ENCODE peak calls at places on chromosomes 7 and 10, in seven cellular contexts. F is left ventricle myocardium inferior, C is Calu3, A is heart right ventricle, R is tibial artery, W is astrocyte of the spinal cord, G is H9. I is an unnamed sample.

GRCh38 chr7:22842383-22842903 is 19.8 kb upstream of the TOMM7 start:
- DNase-seq in F (no peak), C (no peak), A (no peak), R (no peak), W (no peak), G (no peak), I (no peak)

GRCh38 chr7:116380030-116380429 is 119.5 kb upstream of the CAV2 start:
- DNase-seq in F (no peak), C (no peak), A (no peak), R (no peak), W (no peak), G (no peak), I (no peak)

GRCh38 chr10:42871823-42872222 is 89.2 kb downstream of the BMS1 start:
- DNase-seq in F (no peak), C (no peak), A (no peak), R (no peak), W (no peak), G (no peak), I (no peak)

GRCh38 chr7:128939861-128940410 is 2.2 kb downstream of the IRF5 start:
- DNase-seq in F (no peak), C (no peak), A (no peak), R (no peak), W (no peak), G (no peak), I (no peak)

GRCh38 chr10:93600861-93601773 is at the start of gene RBP4:
- DNase-seq in F (no peak), C (peak; percentile 35), A (no peak), R (no peak), W (peak; percentile 28), G (peak; percentile 33), I (peak; percentile 27)

GRCh38 chr10:52486840-52487611 is 172.9 kb downstream of the DKK1 start:
- DNase-seq in F (no peak), C (no peak), A (no peak), R (no peak), W (peak; percentile 85), G (no peak), I (peak; percentile 66)

GRCh38 chr10:10233256-10233655 is 784.4 kb upstream of the CELF2 start:
- DNase-seq in F (no peak), C (no peak), A (no peak), R (no peak), W (no peak), G (no peak), I (peak; percentile 6)

GRCh38 chr10:124864421-124865193 is 63.0 kb downstream of the ABRAXAS2 start:
- DNase-seq in F (peak; percentile 86), C (peak; percentile 85), A (peak; percentile 83), R (no peak), W (no peak), G (no peak), I (peak; percentile 53)

GRCh38 chr10:47381427-47382379 is 2.4 kb downstream of the ZNF488 start:
- DNase-seq in F (no peak), C (no peak), A (no peak), R (no peak), W (no peak), G (peak; percentile 20), I (no peak)

GRCh38 chr10:112804036-112804435 is 146.0 kb upstream of the TCF7L2 start:
- DNase-seq in F (no peak), C (peak; percentile 30), A (no peak), R (no peak), W (no peak), G (peak; percentile 39), I (no peak)

GRCh38 chr7:55887786-55888185 is 530 bp downstream of the ZNF713 start:
- DNase-seq in F (no peak), C (peak; percentile 20), A (no peak), R (no peak), W (peak; percentile 5), G (no peak), I (no peak)

GRCh38 chr10:48557511-48558123 is 47.3 kb downstream of the ARHGAP22 start:
- DNase-seq in F (no peak), C (no peak), A (no peak), R (no peak), W (no peak), G (no peak), I (no peak)

GRCh38 chr7:45416846-45417245 is 157.3 kb upstream of the ADCY1 start:
- DNase-seq in F (no peak), C (no peak), A (no peak), R (no peak), W (no peak), G (no peak), I (no peak)

GRCh38 chr10:100890696-100891271 is 22.0 kb upstream of the SLF2 start:
- DNase-seq in F (no peak), C (peak; percentile 11), A (no peak), R (no peak), W (peak; percentile 98), G (no peak), I (peak; percentile 89)

GRCh38 chr10:79941146-79941545 is 7.8 kb downstream of the SFTPD start:
- DNase-seq in F (no peak), C (no peak), A (no peak), R (peak; percentile 51), W (no peak), G (no peak), I (no peak)

GRCh38 chr10:100996678-100997363 is 2.8 kb upstream of the LZTS2 start:
- DNase-seq in F (no peak), C (peak; percentile 45), A (no peak), R (no peak), W (no peak), G (peak; percentile 84), I (peak; percentile 34)

GRCh38 chr7:8511810-8512209 is 78.4 kb downstream of the NXPH1 start:
- DNase-seq in F (no peak), C (no peak), A (no peak), R (no peak), W (no peak), G (no peak), I (no peak)

GRCh38 chr10:84424731-84425165 is 96.4 kb downstream of the CCSER2 start:
- DNase-seq in F (peak; percentile 85), C (peak; percentile 66), A (peak; percentile 91), R (peak; percentile 95), W (peak; percentile 97), G (no peak), I (peak; percentile 79)

GRCh38 chr10:98676895-98677294 is 230.2 kb upstream of the HPS1 start:
- DNase-seq in F (no peak), C (no peak), A (no peak), R (no peak), W (no peak), G (no peak), I (no peak)

GRCh38 chr7:16098585-16099179 is 322.7 kb downstream of the CRPPA start:
- DNase-seq in F (no peak), C (peak; percentile 63), A (peak; percentile 24), R (no peak), W (peak; percentile 19), G (no peak), I (peak; percentile 59)

GRCh38 chr10:127157506-127158205 is 38.7 kb downstream of the INSYN2A start:
- DNase-seq in F (no peak), C (no peak), A (no peak), R (no peak), W (peak; percentile 68), G (no peak), I (no peak)

GRCh38 chr7:19248681-19249080 is 103.5 kb upstream of the FERD3L start:
- DNase-seq in F (no peak), C (no peak), A (no peak), R (no peak), W (peak; percentile 79), G (no peak), I (no peak)

GRCh38 chr7:36054642-36055041 is 98.4 kb upstream of the EEPD1 start:
- DNase-seq in F (no peak), C (no peak), A (no peak), R (no peak), W (no peak), G (no peak), I (no peak)

GRCh38 chr7:4100148-4100547 is 581.9 kb upstream of the FOXK1 start:
- DNase-seq in F (no peak), C (no peak), A (no peak), R (no peak), W (no peak), G (no peak), I (no peak)

GRCh38 chr7:4099651-4100050 is 582.4 kb upstream of the FOXK1 start:
- DNase-seq in F (no peak), C (no peak), A (no peak), R (peak; percentile 53), W (no peak), G (no peak), I (no peak)

GRCh38 chr7:4102231-4102841 is 579.8 kb upstream of the FOXK1 start:
- DNase-seq in F (no peak), C (no peak), A (no peak), R (peak; percentile 17), W (peak; percentile 4), G (no peak), I (no peak)

GRCh38 chr7:4100691-4101090 is 581.4 kb upstream of the FOXK1 start:
- DNase-seq in F (no peak), C (no peak), A (no peak), R (no peak), W (no peak), G (no peak), I (no peak)

GRCh38 chr7:4103352-4104091 is 578.6 kb upstream of the FOXK1 start:
- DNase-seq in F (no peak), C (no peak), A (no peak), R (no peak), W (peak; percentile 8), G (peak; percentile 52), I (peak; percentile 75)
- TF ChIP-seq CTCF in F (no peak), C (peak; percentile 44), A (no peak), R (no peak), W (peak; percentile 11), G (peak; percentile 63), I (no peak)

GRCh38 chr10:6221971-6222751 is 19.4 kb downstream of the PFKFB3 start:
- DNase-seq in F (no peak), C (no peak), A (no peak), R (no peak), W (no peak), G (no peak), I (no peak)
- TF ChIP-seq CTCF in F (no peak), C (no peak), A (no peak), R (no peak), W (no peak), G (no peak), I (no peak)

GRCh38 chr10:73439605-73440298 is 6.4 kb upstream of the MSS51 start:
- DNase-seq in F (no peak), C (no peak), A (no peak), R (no peak), W (peak; percentile 57), G (no peak), I (peak; percentile 34)

GRCh38 chr10:73433538-73433867 is at the start of gene MSS51:
- DNase-seq in F (peak; percentile 23), C (no peak), A (peak; percentile 51), R (no peak), W (no peak), G (no peak), I (no peak)

DNA sequence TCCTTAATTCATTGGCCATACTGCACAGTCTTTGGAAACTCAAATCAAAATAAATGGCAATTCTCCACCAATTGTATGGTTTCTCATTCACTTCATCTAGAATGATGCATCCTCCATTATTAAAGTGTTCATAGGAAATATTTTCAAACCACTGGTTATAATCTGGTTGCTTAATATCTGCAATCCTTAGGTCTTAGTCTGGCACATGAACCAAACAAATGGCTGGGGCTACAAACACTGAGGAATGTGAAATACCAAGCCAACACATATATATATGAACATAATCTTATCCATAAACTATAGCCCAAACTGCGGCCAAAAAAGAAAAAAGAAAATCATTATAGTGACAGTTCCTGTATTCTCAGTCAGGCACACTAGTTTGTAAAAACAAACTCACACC is 5.7 kb upstream of the MSS51 start:
- DNase-seq in F (no peak), C (no peak), A (no peak), R (no peak), W (no peak), G (no peak), I (no peak)
- TF ChIP-seq CTCF in F (no peak), C (no peak), A (no peak), R (no peak), W (no peak), G (no peak), I (no peak)

GRCh38 chr7:117405519-117405918 is 21.8 kb downstream of the ASZ1 start:
- DNase-seq in F (no peak), C (no peak), A (no peak), R (no peak), W (no peak), G (no peak), I (no peak)
- TF ChIP-seq CTCF in F (no peak), C (no peak), A (no peak), R (no peak), W (no peak), G (peak; percentile 50), I (no peak)